ENCODE peak calls at places on chromosome 3, in nine cellular contexts. D is MM.1S, P is NB4, N is GM12864, Q is natural killer cell, K is mammary epithelial cell, M is OCI-LY7, O is GM13977, S is IMR-90. X is an unnamed sample.

GRCh38 chr3:179067839-179068238 is 3.8 kb downstream of the ZMAT3 start:
- DNase-seq in S (no peak), D (no peak), P (no peak), Q (no peak), N (no peak), M (no peak), O (no peak), K (no peak), X (no peak)

GRCh38 chr3:124964432-124964831 is 29.9 kb upstream of the MUC13 start:
- DNase-seq in P (no peak), O (peak; percentile 24), N (no peak), S (peak; percentile 80), D (no peak), M (no peak), K (no peak), Q (no peak), X (no peak)

GRCh38 chr3:175238848-175239247 is 379.7 kb downstream of the NAALADL2 start:
- DNase-seq in O (no peak), N (no peak), M (no peak), K (no peak), P (no peak), S (no peak), Q (no peak), D (no peak), X (no peak)

GRCh38 chr3:14780927-14781507 is 37.7 kb upstream of the FGD5 start:
- DNase-seq in M (peak; percentile 82), N (peak; percentile 55), P (peak; percentile 70), K (peak; percentile 39), S (peak; percentile 30), O (peak; percentile 79), Q (no peak), D (peak; percentile 76), X (peak; percentile 66)

GRCh38 chr3:193946945-193947344 is 189.0 kb upstream of the HES1 start:
- DNase-seq in K (peak; percentile 94), D (no peak), P (no peak), O (no peak), S (no peak), Q (no peak), N (no peak), M (no peak), X (no peak)

GRCh38 chr3:126661532-126661931 is 6.6 kb upstream of the TXNRD3 start:
- DNase-seq in Q (no peak), N (no peak), S (no peak), D (no peak), M (no peak), P (no peak), O (no peak), K (peak; percentile 29), X (no peak)

GRCh38 chr3:171183042-171183441 is 156.5 kb upstream of the SLC2A2 start:
- DNase-seq in K (no peak), Q (no peak), S (peak; percentile 37), D (no peak), N (no peak), P (no peak), M (no peak), O (no peak), X (no peak)

GRCh38 chr3:50664959-50665602 is 9.6 kb upstream of the DOCK3 start:
- DNase-seq in P (no peak), M (no peak), N (no peak), S (no peak), Q (no peak), D (no peak), O (no peak), K (no peak), X (peak; percentile 74)

GRCh38 chr3:124352143-124352528 is 360.2 kb upstream of the ROPN1 start:
- DNase-seq in M (no peak), K (no peak), S (no peak), Q (no peak), P (no peak), N (no peak), O (no peak), D (no peak), X (no peak)

GRCh38 chr3:155130001-155130400 is 49.9 kb downstream of the MME start:
- DNase-seq in O (no peak), K (no peak), S (peak; percentile 48), P (no peak), M (no peak), N (no peak), Q (no peak), D (no peak), X (no peak)

GRCh38 chr3:134446800-134447199 is 39.0 kb downstream of the ANAPC13 start:
- DNase-seq in S (peak; percentile 68), P (peak; percentile 20), N (no peak), D (no peak), O (no peak), M (no peak), Q (no peak), K (peak; percentile 76), X (no peak)

GRCh38 chr3:111299070-111299672 is 227.6 kb downstream of the NECTIN3 start:
- DNase-seq in D (no peak), K (peak; percentile 69), P (no peak), M (no peak), O (no peak), S (peak; percentile 52), Q (no peak), N (no peak), X (no peak)

GRCh38 chr3:49248828-49249227 is 28.2 kb downstream of the C3orf62 start:
- DNase-seq in K (peak; percentile 32), M (no peak), D (peak; percentile 15), P (peak; percentile 81), N (no peak), S (peak; percentile 16), Q (no peak), O (peak; percentile 40), X (no peak)

GRCh38 chr3:55511895-55512585 is 24.9 kb upstream of the WNT5A start:
- DNase-seq in O (no peak), N (no peak), K (peak; percentile 55), S (peak; percentile 84), Q (no peak), D (peak; percentile 18), P (no peak), M (no peak), X (no peak)

DNA sequence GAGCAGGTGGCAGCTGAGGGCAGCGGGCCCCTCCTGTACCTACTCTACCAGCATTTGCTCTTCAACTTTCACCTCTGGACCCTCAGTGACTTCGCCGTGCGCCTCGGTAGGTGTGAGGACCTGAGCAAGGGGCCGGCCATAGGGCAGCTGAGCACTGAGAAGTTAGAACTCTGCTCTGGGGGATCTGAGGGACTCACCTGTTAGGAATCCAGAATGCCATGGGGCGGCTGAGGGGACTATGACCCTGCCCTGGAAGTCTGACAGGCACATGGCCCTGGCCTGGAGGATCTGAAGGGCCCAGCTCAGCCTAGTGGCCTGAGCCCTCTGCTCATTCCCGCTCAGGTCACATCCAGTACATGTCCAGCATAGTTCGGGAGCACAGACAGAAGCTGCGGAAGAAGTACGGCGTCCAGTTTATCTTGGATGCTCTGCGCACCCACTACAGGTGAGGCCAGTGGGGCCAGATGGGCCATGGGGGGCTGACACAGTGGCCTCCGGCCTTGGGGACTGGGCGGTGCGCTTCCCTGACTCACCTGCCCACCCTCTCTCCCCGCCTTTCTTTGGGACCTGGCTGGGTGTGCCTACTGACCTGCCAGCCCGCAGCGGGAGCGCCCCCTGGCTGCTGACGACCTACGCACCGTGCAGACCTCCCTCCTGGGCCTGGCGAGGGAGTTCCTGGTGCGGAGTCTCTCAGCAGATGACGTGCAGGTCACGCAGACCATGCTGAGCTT is 18.8 kb downstream of the NBEAL2 start:
- DNase-seq in M (peak; percentile 77), K (peak; percentile 50), S (peak; percentile 18), Q (peak; percentile 65), P (peak; percentile 73), N (no peak), D (no peak), O (peak; percentile 86), X (peak; percentile 86)
- TF ChIP-seq CTCF in M (peak; percentile 87), K (peak; percentile 86), S (peak; percentile 63), Q (peak; percentile 71), P (peak; percentile 76), N (peak; percentile 84), D (peak; percentile 74), O (peak; percentile 96), X (peak; percentile 89)

DNA sequence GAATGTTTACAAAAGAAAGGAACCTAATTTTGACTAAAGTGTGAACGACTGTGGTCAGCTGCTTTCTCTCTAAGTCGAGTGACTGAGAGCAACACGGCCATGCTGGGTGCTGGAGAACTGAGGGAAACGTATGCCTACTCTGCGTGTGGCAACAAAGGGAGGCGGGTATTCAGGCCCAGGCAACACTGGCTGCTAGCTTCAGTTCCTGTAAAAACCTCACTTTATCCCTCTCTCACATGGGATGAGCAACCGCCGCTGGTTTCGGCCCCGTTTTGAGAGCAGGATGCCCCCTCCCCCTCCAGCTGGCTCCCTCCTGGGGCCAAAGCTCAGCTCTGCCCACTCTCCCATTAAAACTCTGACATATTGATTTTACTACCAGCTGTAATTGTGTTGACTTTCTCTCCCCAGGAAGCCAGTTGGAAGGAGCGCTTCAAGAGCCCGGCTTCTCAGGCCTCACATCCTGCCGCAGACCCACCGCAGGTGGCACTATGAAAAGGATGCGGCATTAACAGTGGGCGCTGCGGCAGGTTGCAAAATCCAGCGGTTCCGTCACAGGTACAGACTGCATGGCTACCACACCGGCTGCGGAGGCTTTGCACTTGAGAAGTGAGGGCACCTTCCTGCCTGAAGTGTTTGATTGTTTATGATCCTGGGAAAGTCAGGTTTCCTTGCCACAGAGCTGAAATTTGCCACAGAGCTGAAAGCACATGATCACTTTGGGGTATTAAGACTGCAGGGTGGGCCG is 12.7 kb downstream of the PLXND1 start:
- DNase-seq in M (peak; percentile 83), K (no peak), S (no peak), N (no peak), Q (peak; percentile 68), P (peak; percentile 97), O (no peak), D (peak; percentile 47), X (peak; percentile 86)
- TF ChIP-seq CTCF in M (peak; percentile 31), K (no peak), S (no peak), N (no peak), Q (no peak), P (no peak), O (no peak), D (no peak), X (no peak)

DNA sequence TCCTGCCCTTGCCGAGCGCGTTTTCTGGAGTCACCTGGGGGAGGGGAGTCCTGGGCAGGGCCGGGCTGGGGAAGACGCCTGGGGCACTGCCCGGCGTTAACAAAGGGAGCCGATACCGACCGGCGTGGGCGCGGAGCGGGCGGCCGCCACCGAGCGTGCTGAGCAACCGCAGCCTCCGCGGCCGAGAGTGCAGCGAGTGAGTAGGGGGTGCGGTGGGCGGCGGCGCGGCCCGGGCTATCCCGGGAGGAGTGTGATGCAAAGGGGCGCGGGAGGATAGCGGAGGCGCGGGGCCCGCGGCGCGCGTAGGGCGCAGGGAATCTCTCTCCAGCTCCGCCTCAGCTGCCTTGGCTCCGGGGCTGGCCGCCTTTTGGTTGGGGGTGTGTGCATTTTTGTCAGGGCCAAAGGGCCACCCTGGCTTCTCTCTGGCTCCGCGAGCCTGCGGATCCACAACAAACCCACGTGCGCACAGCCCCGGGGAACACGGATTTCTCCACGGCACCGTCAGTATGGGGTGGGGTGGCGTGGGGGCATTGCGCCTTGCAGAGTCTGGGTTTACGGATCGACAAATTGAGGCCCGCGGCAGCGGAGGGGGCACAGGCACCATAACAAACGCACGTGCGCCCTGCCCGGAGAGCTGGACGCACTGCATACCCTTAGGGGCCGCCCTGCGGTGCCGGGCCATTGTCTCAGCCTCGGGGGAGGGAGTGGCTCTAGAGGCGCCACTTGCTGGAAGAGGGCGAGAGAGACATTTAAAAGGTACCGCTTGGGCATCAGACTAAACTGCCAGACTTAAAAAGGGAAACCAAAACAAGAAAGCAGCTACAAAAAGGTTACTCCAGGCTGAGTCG is 537 bp downstream of the ST6GAL1 start:
- DNase-seq in O (peak; percentile 77), K (peak; percentile 57), S (peak; percentile 34), N (peak; percentile 72), P (peak; percentile 88), Q (peak; percentile 55), D (peak; percentile 97), M (peak; percentile 88), X (peak; percentile 73)
- TF ChIP-seq CTCF in O (peak; percentile 29), K (no peak), S (no peak), N (peak; percentile 30), P (peak; percentile 36), Q (no peak), D (peak; percentile 55), M (peak; percentile 67), X (no peak)

GRCh38 chr3:140023616-140024530 is 88.9 kb downstream of the CLSTN2 start:
- DNase-seq in Q (no peak), N (no peak), D (no peak), K (no peak), S (no peak), P (no peak), O (no peak), M (no peak), X (no peak)
- TF ChIP-seq CTCF in Q (no peak), N (no peak), D (no peak), K (no peak), S (no peak), P (no peak), O (no peak), M (no peak), X (no peak)

X was measured in activated CD8-positive, alpha-beta T cell treated with anti-CD3 and anti-CD28 coated beads for 36 hours.